ENCODE peak calls at places on chromosomes 7 and 10, in six cellular contexts. I, A, P, U, H and C are unnamed samples.

GRCh38 chr7:35849158-35849831 is 48.4 kb downstream of the SEPTIN7 start:
- DNase-seq in I (no peak), A (no peak), P (no peak), U (no peak), H (no peak), C (no peak)

GRCh38 chr10:72062341-72062740 is 26.0 kb downstream of the SPOCK2 start:
- DNase-seq in I (peak), A (no peak), P (no peak), U (no peak), H (no peak), C (no peak)

GRCh38 chr10:133325761-133326463 is 10.8 kb downstream of the CALY start:
- DNase-seq in I (no peak), A (no peak), P (peak), U (no peak), H (no peak), C (no peak)

GRCh38 chr10:89471110-89471814 is 56.9 kb downstream of the IFIT5 start:
- DNase-seq in I (no peak), A (no peak), P (no peak), U (no peak), H (no peak), C (no peak)

GRCh38 chr10:78187371-78187770 is 153.7 kb downstream of the RPS24 start:
- DNase-seq in I (no peak), A (no peak), P (no peak), U (no peak), H (no peak), C (no peak)

GRCh38 chr7:82729172-82730030 is 285.8 kb upstream of the CACNA2D1 start:
- DNase-seq in I (no peak), A (no peak), P (peak), U (peak), H (no peak), C (peak)

GRCh38 chr10:15227611-15228372 is 59.3 kb upstream of the NMT2 start:
- DNase-seq in I (no peak), A (no peak), P (no peak), U (no peak), H (no peak), C (no peak)

GRCh38 chr7:30172451-30172850 is 37.7 kb downstream of the MTURN start:
- DNase-seq in I (no peak), A (no peak), P (no peak), U (no peak), H (no peak), C (no peak)

GRCh38 chr10:132977076-132977475 is 34.7 kb upstream of the CFAP46 start:
- DNase-seq in I (no peak), A (no peak), P (no peak), U (no peak), H (no peak), C (no peak)

GRCh38 chr10:24463683-24464426 is 254.9 kb downstream of the KIAA1217 start:
- DNase-seq in I (no peak), A (no peak), P (no peak), U (no peak), H (no peak), C (peak)

GRCh38 chr7:73966062-73966940 is 61.7 kb upstream of the ELN start:
- DNase-seq in I (no peak), A (no peak), P (no peak), U (no peak), H (no peak), C (no peak)

GRCh38 chr10:72073677-72074412 is 14.5 kb downstream of the SPOCK2 start:
- DNase-seq in I (no peak), A (no peak), P (peak), U (no peak), H (no peak), C (no peak)

GRCh38 chr7:21063106-21063505 is 276.4 kb upstream of the SP8 start:
- DNase-seq in I (no peak), A (no peak), P (no peak), U (no peak), H (no peak), C (no peak)

GRCh38 chr10:133329401-133330202 is 7.1 kb downstream of the CALY start:
- DNase-seq in I (no peak), A (peak), P (peak), U (peak), H (peak), C (no peak)

GRCh38 chr7:71694678-71695077 is 562.7 kb downstream of the GALNT17 start:
- DNase-seq in I (no peak), A (no peak), P (no peak), U (no peak), H (no peak), C (no peak)

GRCh38 chr10:29714096-29714874 is 79.5 kb upstream of the SVIL start:
- DNase-seq in I (peak), A (peak), P (no peak), U (no peak), H (peak), C (peak)

GRCh38 chr10:128000660-128001059 is 93.8 kb downstream of the PTPRE start:
- DNase-seq in I (no peak), A (no peak), P (no peak), U (no peak), H (peak), C (peak)

GRCh38 chr10:98374176-98374969 is 40.6 kb downstream of the PYROXD2 start:
- DNase-seq in I (peak), A (no peak), P (no peak), U (no peak), H (no peak), C (no peak)

GRCh38 chr10:51789903-51790302 is 90.5 kb upstream of the CSTF2T start:
- DNase-seq in I (no peak), A (no peak), P (no peak), U (no peak), H (no peak), C (no peak)

GRCh38 chr7:36165802-36166201 is 12.7 kb downstream of the EEPD1 start:
- DNase-seq in I (no peak), A (no peak), P (no peak), U (no peak), H (no peak), C (no peak)

GRCh38 chr10:132641966-132642731 is 104.6 kb downstream of the INPP5A start:
- DNase-seq in I (no peak), A (no peak), P (no peak), U (no peak), H (no peak), C (no peak)

GRCh38 chr10:15585303-15585715 is 134.4 kb downstream of the ITGA8 start:
- DNase-seq in I (peak), A (no peak), P (peak), U (peak), H (peak), C (peak)

GRCh38 chr7:24788956-24789576 is 31.8 kb upstream of the GSDME start:
- DNase-seq in I (no peak), A (no peak), P (no peak), U (no peak), H (no peak), C (no peak)

GRCh38 chr10:33134011-33134751 is 176.2 kb upstream of the ITGB1 start:
- DNase-seq in I (no peak), A (no peak), P (no peak), U (no peak), H (peak), C (peak)

GRCh38 chr10:119149723-119150122 is 15.8 kb downstream of the SFXN4 start:
- DNase-seq in I (no peak), A (no peak), P (peak), U (no peak), H (no peak), C (no peak)

GRCh38 chr10:132460071-132460470 is 63.1 kb downstream of the PWWP2B start:
- DNase-seq in I (no peak), A (no peak), P (peak), U (no peak), H (no peak), C (no peak)

GRCh38 chr7:159030490-159031134 is 114.1 kb downstream of the VIPR2 start:
- DNase-seq in I (no peak), A (no peak), P (peak), U (peak), H (peak), C (no peak)

GRCh38 chr7:94436018-94436604 is 41.4 kb downstream of the COL1A2 start:
- DNase-seq in I (peak), A (no peak), P (peak), U (peak), H (peak), C (peak)

GRCh38 chr10:109126016-109126415 is 797.3 kb downstream of the XPNPEP1 start:
- DNase-seq in I (no peak), A (no peak), P (peak), U (no peak), H (no peak), C (no peak)

GRCh38 chr7:116273283-116273917 is 63.1 kb downstream of the TES start:
- DNase-seq in I (no peak), A (no peak), P (no peak), U (no peak), H (no peak), C (no peak)

GRCh38 chr10:12701696-12702095 is 299.8 kb downstream of the CCDC3 start:
- DNase-seq in I (no peak), A (no peak), P (no peak), U (no peak), H (no peak), C (no peak)

GRCh38 chr7:129781128-129781855 is 169.8 kb downstream of the NRF1 start:
- DNase-seq in I (no peak), A (no peak), P (peak), U (no peak), H (no peak), C (no peak)

GRCh38 chr7:129782257-129783096 is 170.3 kb downstream of the UBE2H start:
- DNase-seq in I (no peak), A (no peak), P (peak), U (no peak), H (no peak), C (no peak)

GRCh38 chr7:129783097-129783919 is 169.5 kb downstream of the UBE2H start:
- DNase-seq in I (no peak), A (no peak), P (peak), U (no peak), H (no peak), C (no peak)

GRCh38 chr7:129780257-129781127 is 169.0 kb downstream of the NRF1 start:
- DNase-seq in I (no peak), A (no peak), P (peak), U (peak), H (peak), C (peak)

GRCh38 chr7:129781856-129782256 is 170.3 kb downstream of the NRF1 start:
- DNase-seq in I (no peak), A (no peak), P (peak), U (no peak), H (no peak), C (no peak)
- H3K4me3 ChIP-seq in I (no peak), A (no peak), P (peak), U (no peak), H (no peak), C (no peak)

DNA sequence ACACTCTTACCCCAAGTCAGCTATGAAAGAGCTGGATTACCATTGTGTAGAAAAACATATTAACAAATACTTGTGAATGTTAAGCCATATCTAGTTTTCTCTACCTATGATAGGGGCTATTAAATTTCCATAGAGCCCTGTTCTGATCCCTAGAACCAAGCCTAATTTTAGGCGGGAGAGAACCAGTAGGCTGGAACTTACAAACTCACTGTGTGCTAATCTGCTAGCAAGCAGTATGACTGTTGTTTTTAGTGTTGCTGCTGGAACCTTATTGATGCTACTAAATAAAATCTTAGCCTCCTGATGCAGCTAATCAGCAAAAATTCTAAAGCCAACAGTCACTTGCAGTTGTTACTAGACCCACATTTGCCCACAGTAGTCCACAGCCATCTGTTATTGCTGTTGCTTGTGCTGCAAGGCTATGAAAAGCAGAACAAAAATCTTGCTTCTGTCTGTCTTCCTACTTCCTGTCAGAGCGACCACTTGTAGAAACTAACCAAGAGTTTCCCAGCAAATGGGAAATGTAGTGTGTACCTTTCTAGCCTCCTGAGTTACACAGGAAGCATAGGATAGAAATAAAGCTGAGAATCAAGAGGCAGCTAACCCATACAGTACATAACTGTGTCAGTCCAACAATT is 368.4 kb downstream of the ARL4A start:
- DNase-seq in I (no peak), A (no peak), P (no peak), U (no peak), H (no peak), C (no peak)
- H3K4me3 ChIP-seq in I (no peak), A (no peak), P (no peak), U (no peak), H (no peak), C (no peak)

GRCh38 chr7:134481167-134481566 is 22.3 kb upstream of the AKR1B1 start:
- DNase-seq in I (no peak), A (no peak), P (no peak), U (no peak), H (no peak), C (no peak)

GRCh38 chr7:134480202-134480601 is 21.3 kb upstream of the AKR1B1 start:
- DNase-seq in I (no peak), A (no peak), P (no peak), U (no peak), H (no peak), C (no peak)

GRCh38 chr7:134478707-134479106 is 19.8 kb upstream of the AKR1B1 start:
- DNase-seq in I (no peak), A (no peak), P (no peak), U (no peak), H (no peak), C (no peak)

GRCh38 chr7:134482858-134483257 is 24.0 kb upstream of the AKR1B1 start:
- DNase-seq in I (no peak), A (no peak), P (no peak), U (no peak), H (no peak), C (no peak)

DNA sequence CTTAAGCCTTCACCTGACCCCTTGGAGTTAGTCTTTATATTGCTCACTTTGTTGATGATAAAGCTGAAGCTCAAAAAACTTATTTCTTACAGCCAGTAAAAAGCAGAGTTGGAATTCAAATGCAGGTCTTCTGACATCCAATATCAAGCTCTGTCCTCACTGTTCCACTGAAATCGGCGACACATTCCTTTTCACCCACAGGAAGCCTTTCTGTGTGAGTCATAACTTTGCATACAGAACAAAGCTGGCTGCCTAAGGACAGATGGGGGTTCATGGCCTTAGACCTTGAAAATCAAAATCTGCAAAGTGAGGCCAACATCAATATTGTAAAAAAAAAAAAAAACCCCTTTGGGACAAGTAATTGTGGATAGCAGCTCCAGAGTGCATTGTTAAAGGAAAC is 21.8 kb upstream of the AKR1B1 start:
- DNase-seq in I (no peak), A (no peak), P (no peak), U (no peak), H (no peak), C (no peak)
- H3K4me3 ChIP-seq in I (no peak), A (no peak), P (no peak), U (no peak), H (no peak), C (no peak)

GRCh38 chr10:104706886-104707285 is 65.8 kb downstream of the SORCS3 start:
- DNase-seq in I (no peak), A (no peak), P (no peak), U (no peak), H (no peak), C (peak)

GRCh38 chr10:104711167-104711765 is 70.2 kb downstream of the SORCS3 start:
- DNase-seq in I (no peak), A (no peak), P (no peak), U (no peak), H (no peak), C (no peak)

GRCh38 chr10:104707602-104708160 is 66.6 kb downstream of the SORCS3 start:
- DNase-seq in I (no peak), A (no peak), P (no peak), U (no peak), H (no peak), C (no peak)
- H3K4me3 ChIP-seq in I (no peak), A (no peak), P (no peak), U (no peak), H (no peak), C (no peak)

GRCh38 chr7:120505770-120506169 is 232.8 kb downstream of the KCND2 start:
- DNase-seq in I (no peak), A (no peak), P (no peak), U (no peak), H (no peak), C (no peak)

GRCh38 chr7:120502132-120502531 is 229.2 kb downstream of the KCND2 start:
- DNase-seq in I (no peak), A (no peak), P (peak), U (no peak), H (no peak), C (no peak)

GRCh38 chr7:120502825-120503224 is 229.8 kb downstream of the KCND2 start:
- DNase-seq in I (no peak), A (no peak), P (no peak), U (no peak), H (no peak), C (no peak)
- H3K4me3 ChIP-seq in I (no peak), A (no peak), P (no peak), U (no peak), H (no peak), C (no peak)

GRCh38 chr10:62072901-62073300 is 171.4 kb downstream of the ARID5B start:
- DNase-seq in I (no peak), A (no peak), P (no peak), U (no peak), H (no peak), C (no peak)
- H3K4me3 ChIP-seq in I (no peak), A (no peak), P (no peak), U (no peak), H (no peak), C (no peak)

GRCh38 chr7:149838992-149839408 is 825 bp downstream of the ZNF862 start:
- DNase-seq in I (no peak), A (no peak), P (peak), U (no peak), H (no peak), C (no peak)

GRCh38 chr7:149839933-149840332 is 1.8 kb downstream of the ZNF862 start:
- DNase-seq in I (no peak), A (no peak), P (no peak), U (no peak), H (no peak), C (no peak)

GRCh38 chr7:149836434-149836833 is 1.7 kb upstream of the ZNF862 start:
- DNase-seq in I (no peak), A (no peak), P (no peak), U (no peak), H (no peak), C (no peak)

GRCh38 chr7:149838224-149838991 is at the start of gene ZNF862:
- DNase-seq in I (peak), A (peak), P (peak), U (peak), H (peak), C (peak)

DNA sequence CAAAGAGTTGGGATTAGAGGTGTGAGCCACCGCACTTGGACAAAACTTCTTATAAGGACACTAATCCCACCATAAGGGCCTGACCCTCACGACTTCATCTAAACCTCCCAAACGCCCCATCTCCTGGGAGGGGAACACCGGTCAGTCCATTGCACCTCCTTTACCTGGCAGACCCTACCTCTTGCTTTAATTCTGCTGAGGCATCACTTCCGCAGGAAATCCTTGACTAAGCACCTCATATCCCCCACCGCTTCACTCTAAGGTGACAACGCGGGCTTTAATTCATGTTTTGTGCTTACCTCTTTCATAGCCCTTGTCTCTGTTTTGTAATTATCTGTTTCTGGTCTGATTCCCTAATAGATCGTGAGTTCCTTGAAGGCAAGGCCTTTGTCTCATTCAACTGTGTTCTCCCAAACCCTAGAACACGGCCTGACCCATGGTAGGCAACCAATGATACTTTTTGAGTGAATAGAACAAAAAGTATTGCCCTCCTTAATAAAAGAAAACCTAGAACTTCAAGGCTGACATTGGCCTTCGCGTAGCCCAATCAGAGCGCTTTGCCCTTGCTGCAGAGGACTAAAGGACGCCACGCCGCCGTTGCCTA is 453 bp upstream of the ZNF862 start:
- DNase-seq in I (no peak), A (no peak), P (no peak), U (no peak), H (no peak), C (no peak)
- H3K4me3 ChIP-seq in I (peak), A (no peak), P (no peak), U (peak), H (no peak), C (no peak)